ENCODE peak calls at places on chromosomes 11 and 22, in six cellular contexts. D, U, Z, F, I and G are unnamed samples. For H3K27me3 and H3K36me3, the result is how much of the 10 kb centered on the place peaks cover.

GRCh38 chr22:36546092-36546804 is 17.3 kb upstream of the EIF3D start:
- DNase-seq in D (no peak), U (peak), Z (no peak), F (peak), I (peak), G (no peak)

GRCh38 chr22:43007519-43008102 is 7.3 kb downstream of the PACSIN2 start:
- DNase-seq in D (no peak), U (no peak), Z (no peak), F (no peak), I (no peak), G (no peak)

GRCh38 chr11:36053314-36053713 is 109.5 kb downstream of the LDLRAD3 start:
- DNase-seq in D (no peak), U (no peak), Z (no peak), F (no peak), I (no peak), G (no peak)

GRCh38 chr22:30028731-30029130 is 51.5 kb upstream of the HORMAD2 start:
- DNase-seq in D (no peak), U (no peak), Z (no peak), F (no peak), I (no peak), G (peak)

GRCh38 chr22:21087119-21087518 is 41.4 kb downstream of the LRRC74B start:
- DNase-seq in D (no peak), U (no peak), Z (no peak), F (no peak), I (no peak), G (no peak)

GRCh38 chr22:43262990-43263644 is 76.2 kb upstream of the TTLL12 start:
- DNase-seq in D (no peak), U (no peak), Z (no peak), F (no peak), I (no peak), G (no peak)

GRCh38 chr22:21928048-21928447 is 24.6 kb downstream of the PPM1F start:
- DNase-seq in D (no peak), U (no peak), Z (no peak), F (no peak), I (no peak), G (no peak)

GRCh38 chr22:30265851-30266444 is 703 bp downstream of the OSM start:
- DNase-seq in D (no peak), U (no peak), Z (no peak), F (no peak), I (no peak), G (no peak)

GRCh38 chr22:37880668-37881440 is 25.2 kb upstream of the MICALL1 start:
- DNase-seq in D (no peak), U (no peak), Z (no peak), F (no peak), I (no peak), G (no peak)

GRCh38 chr11:43282607-43283440 is 29.0 kb upstream of the API5 start:
- DNase-seq in D (peak), U (peak), Z (no peak), F (peak), I (no peak), G (no peak)

GRCh38 chr22:20437253-20438065 is at the start of gene SCARF2:
- DNase-seq in D (no peak), U (peak), Z (peak), F (peak), I (no peak), G (no peak)

GRCh38 chr11:27158763-27159679 is 118.4 kb downstream of the BBOX1 start:
- DNase-seq in D (peak), U (peak), Z (no peak), F (peak), I (peak), G (peak)

GRCh38 chr22:42984397-42984796 is 30.6 kb downstream of the PACSIN2 start:
- DNase-seq in D (no peak), U (no peak), Z (no peak), F (no peak), I (no peak), G (no peak)

GRCh38 chr22:25942989-25943411 is 201.0 kb downstream of the MYO18B start:
- DNase-seq in D (no peak), U (no peak), Z (no peak), F (peak), I (no peak), G (peak)

GRCh38 chr11:101226617-101227016 is 97.0 kb upstream of the PGR start:
- DNase-seq in D (no peak), U (no peak), Z (no peak), F (no peak), I (no peak), G (no peak)

GRCh38 chr22:20464096-20464614 is 26.5 kb upstream of the SCARF2 start:
- DNase-seq in D (no peak), U (no peak), Z (no peak), F (no peak), I (no peak), G (no peak)

GRCh38 chr11:64372802-64373597 is 14.0 kb downstream of the RPS6KA4 start:
- DNase-seq in D (peak), U (peak), Z (no peak), F (peak), I (no peak), G (no peak)
- TF ChIP-seq POLR2AphosphoS5 in D (no peak), U (peak), Z (no peak), F (peak), I (no peak), G (no peak)

DNA sequence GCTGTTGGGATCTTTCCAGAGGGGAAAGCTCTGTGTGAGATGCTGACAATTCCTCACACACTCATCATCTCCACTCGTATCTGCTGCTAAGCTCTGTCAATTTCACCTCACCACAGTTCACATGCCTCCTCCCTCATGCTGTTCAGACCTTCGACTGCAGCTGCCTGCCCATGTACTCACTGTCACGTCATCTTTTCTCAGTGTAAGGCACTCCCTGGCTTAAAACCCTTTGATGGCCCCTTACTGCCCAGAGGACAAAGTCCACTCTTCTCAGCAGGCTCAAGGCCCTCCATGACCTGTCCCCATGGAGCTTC is 12.4 kb downstream of the USH1C start:
- DNase-seq in D (no peak), U (no peak), Z (no peak), F (no peak), I (no peak), G (no peak)
- H3K27me3 ChIP-seq in D (under half), U (under half), Z (under half), F (under half), I (under half), G (under half)

GRCh38 chr22:17831527-17832251 is 57.4 kb upstream of the BID start:
- DNase-seq in D (no peak), U (no peak), Z (no peak), F (no peak), I (no peak), G (no peak)

GRCh38 chr22:17827466-17827865 is 53.2 kb upstream of the BID start:
- DNase-seq in D (no peak), U (no peak), Z (no peak), F (no peak), I (no peak), G (no peak)

GRCh38 chr22:17828502-17829080 is 54.3 kb upstream of the BID start:
- DNase-seq in D (no peak), U (no peak), Z (no peak), F (no peak), I (no peak), G (no peak)

GRCh38 chr22:17830041-17830961 is 56.0 kb upstream of the BID start:
- DNase-seq in D (peak), U (peak), Z (peak), F (peak), I (peak), G (peak)

GRCh38 chr22:17829691-17830040 is 55.4 kb upstream of the BID start:
- DNase-seq in D (no peak), U (no peak), Z (no peak), F (no peak), I (no peak), G (no peak)
- H3K36me3 ChIP-seq in D (under half), U (under half), Z (under half), F (half or more), I (under half), G (under half)

DNA sequence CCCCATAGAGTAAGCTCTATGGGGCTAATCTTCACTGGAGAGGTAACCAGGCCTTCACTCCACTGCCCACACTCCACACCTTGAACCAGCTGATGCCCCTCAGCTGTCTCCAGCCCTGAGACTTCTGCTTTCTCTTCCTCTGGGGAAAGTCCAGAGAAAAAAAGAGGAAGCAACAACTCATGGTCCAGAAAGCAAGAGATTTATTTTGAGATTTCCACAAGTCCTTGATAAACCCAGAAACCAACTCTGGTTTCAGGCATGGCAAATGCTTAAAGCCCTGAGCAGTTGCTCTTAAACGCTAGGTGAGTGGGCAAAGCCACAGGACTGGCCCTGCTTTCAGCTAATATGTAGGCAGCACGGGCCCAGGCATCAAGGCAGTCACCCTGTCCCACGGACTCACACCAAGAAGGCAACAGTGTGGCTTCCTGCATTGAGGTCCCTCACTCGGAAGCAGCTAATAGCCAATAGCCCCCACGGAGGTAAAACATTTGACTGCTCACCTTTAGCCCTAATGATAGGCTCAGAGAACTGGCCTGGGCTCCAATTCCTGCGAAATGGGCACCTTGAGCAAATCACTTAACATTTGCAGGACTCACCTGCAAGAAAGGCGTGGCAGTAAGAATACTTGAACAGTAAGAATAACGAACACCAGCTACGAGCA is 4.3 kb downstream of the CYB561A3 start:
- DNase-seq in D (no peak), U (no peak), Z (no peak), F (no peak), I (no peak), G (no peak)
- TF ChIP-seq POLR2AphosphoS5 in D (no peak), U (no peak), Z (no peak), F (no peak), I (no peak), G (no peak)

GRCh38 chr11:16598032-16598431 is 140.4 kb upstream of the C11orf58 start:
- DNase-seq in D (no peak), U (no peak), Z (no peak), F (no peak), I (no peak), G (no peak)

GRCh38 chr11:16598906-16599305 is 139.5 kb upstream of the C11orf58 start:
- DNase-seq in D (no peak), U (no peak), Z (no peak), F (no peak), I (no peak), G (no peak)

GRCh38 chr11:16591157-16591556 is 147.3 kb upstream of the C11orf58 start:
- DNase-seq in D (no peak), U (no peak), Z (no peak), F (no peak), I (no peak), G (no peak)

GRCh38 chr11:16596231-16596630 is 142.2 kb upstream of the C11orf58 start:
- DNase-seq in D (no peak), U (no peak), Z (no peak), F (no peak), I (no peak), G (no peak)
- H3K27me3 ChIP-seq in D (under half), U (under half), Z (under half), F (under half), I (under half), G (under half)

DNA sequence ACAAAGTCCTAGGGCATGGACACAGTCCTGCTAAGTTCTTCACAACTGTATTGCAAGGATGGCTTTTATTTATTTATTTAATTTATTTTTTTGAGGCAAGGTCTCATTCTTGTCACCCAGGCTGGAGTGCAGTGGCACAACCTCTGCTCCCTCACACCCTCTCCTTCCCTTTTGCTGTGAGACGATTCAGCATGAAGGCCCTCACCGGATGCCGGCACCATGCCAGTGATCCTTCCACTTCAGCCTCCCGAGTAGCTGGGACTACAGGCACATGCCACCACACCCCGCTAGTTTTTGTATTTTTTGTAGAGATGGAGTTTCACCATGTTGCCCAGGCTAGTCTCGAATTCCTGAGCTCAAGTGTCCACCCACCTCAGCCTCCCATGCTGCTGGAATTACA is 17.8 kb downstream of the EED start:
- DNase-seq in D (no peak), U (no peak), Z (no peak), F (no peak), I (no peak), G (no peak)
- H3K36me3 ChIP-seq in D (under half), U (under half), Z (half or more), F (under half), I (under half), G (under half)

GRCh38 chr11:133895551-133895950 is 50.2 kb upstream of the SPATA19 start:
- DNase-seq in D (no peak), U (peak), Z (peak), F (peak), I (no peak), G (no peak)
- TF ChIP-seq POLR2AphosphoS5 in D (no peak), U (no peak), Z (no peak), F (no peak), I (no peak), G (no peak)

GRCh38 chr11:14237333-14237988 is 121.5 kb downstream of the RRAS2 start:
- DNase-seq in D (no peak), U (no peak), Z (no peak), F (no peak), I (no peak), G (no peak)
- H3K27me3 ChIP-seq in D (under half), U (under half), Z (under half), F (under half), I (under half), G (under half)